ENCODE peak calls at places on chromosomes 7 and 10, in ten cellular contexts. Y is chondrocyte, W is amniotic epithelial cell, P is endothelial cell of umbilical vein, F is EH, G is uterus, L is NCI-H2107, E is SK-N-SH, V is GM19239, M is AG09319. C is an unnamed sample.
A peak's percentile ranks its signal among the peaks of the same experiment; 100 is the strongest.

GRCh38 chr10:23467024-23467423 is 28.1 kb downstream of the OTUD1 start:
- DNase-seq in Y (no peak), W (no peak), P (no peak), F (no peak), G (no peak), L (no peak), E (no peak), V (no peak), M (no peak), C (no peak)

GRCh38 chr7:27156508-27156898 is at the start of gene HOXA7:
- DNase-seq in Y (no peak), W (no peak), P (peak; percentile 88), F (peak; percentile 77), G (peak; percentile 91), L (no peak), E (peak; percentile 56), V (no peak), M (no peak), C (no peak)

GRCh38 chr10:6214612-6215011 is 11.9 kb downstream of the PFKFB3 start:
- DNase-seq in Y (no peak), W (no peak), P (no peak), F (no peak), G (no peak), L (no peak), E (no peak), V (no peak), M (no peak), C (no peak)

GRCh38 chr10:76357726-76358125 is 926.3 kb downstream of the LRMDA start:
- DNase-seq in Y (no peak), W (no peak), P (no peak), F (no peak), G (no peak), L (no peak), E (no peak), V (no peak), M (no peak), C (no peak)

GRCh38 chr10:127485153-127485857 is 63.8 kb upstream of the NPS start:
- DNase-seq in Y (no peak), W (no peak), P (no peak), F (peak; percentile 25), G (no peak), L (no peak), E (no peak), V (no peak), M (no peak), C (peak; percentile 65)

GRCh38 chr10:23096814-23097549 is 1.6 kb downstream of the MSRB2 start:
- DNase-seq in Y (no peak), W (peak; percentile 99), P (peak; percentile 35), F (peak; percentile 61), G (peak; percentile 82), L (peak; percentile 59), E (peak; percentile 43), V (no peak), M (no peak), C (no peak)

GRCh38 chr10:30587522-30588031 is 42.0 kb downstream of the LYZL2 start:
- DNase-seq in Y (no peak), W (no peak), P (no peak), F (no peak), G (no peak), L (no peak), E (no peak), V (peak; percentile 28), M (no peak), C (no peak)

GRCh38 chr7:132614428-132615076 is 38.3 kb upstream of the PLXNA4 start:
- DNase-seq in Y (no peak), W (no peak), P (peak; percentile 47), F (peak; percentile 10), G (no peak), L (no peak), E (no peak), V (no peak), M (no peak), C (no peak)

GRCh38 chr7:135493362-135493761 is 16.5 kb downstream of the CNOT4 start:
- DNase-seq in Y (no peak), W (peak; percentile 51), P (no peak), F (peak; percentile 12), G (no peak), L (no peak), E (no peak), V (no peak), M (no peak), C (no peak)

GRCh38 chr10:77824893-77825292 is 101.7 kb downstream of the DLG5 start:
- DNase-seq in Y (no peak), W (no peak), P (no peak), F (no peak), G (no peak), L (no peak), E (no peak), V (no peak), M (no peak), C (no peak)